ENCODE peak calls at places on chromosome 3, in four cellular contexts. L is coronary artery, C is cardiac muscle cell, T is heart right ventricle. O is an unnamed sample.
A peak's percentile ranks its signal among the peaks of the same experiment; 100 is the strongest.

GRCh38 chr3:40128169-40128568 is 181.3 kb upstream of the EIF1B start:
- DNase-seq in C (no peak), L (no peak), T (no peak), O (no peak)

GRCh38 chr3:132556467-132557159 is 40.5 kb upstream of the ACKR4 start:
- DNase-seq in T (peak; percentile 60), L (no peak), C (no peak), O (no peak)

GRCh38 chr3:110664148-110664547 is 407.5 kb upstream of the NECTIN3 start:
- DNase-seq in L (no peak), C (no peak), T (no peak), O (peak; percentile 17)

GRCh38 chr3:164236856-164237255 is 841.4 kb downstream of the SI start:
- DNase-seq in C (no peak), T (no peak), L (no peak), O (no peak)

GRCh38 chr3:146948161-146948560 is 343.0 kb upstream of the PLSCR5 start:
- DNase-seq in L (no peak), C (no peak), T (no peak), O (no peak)

GRCh38 chr3:42501681-42502428 is 588 bp upstream of the VIPR1 start:
- DNase-seq in L (peak; percentile 80), T (peak; percentile 32), C (peak; percentile 65), O (no peak)

GRCh38 chr3:109184726-109185125 is 48.2 kb downstream of the C3orf85 start:
- DNase-seq in C (no peak), L (no peak), T (no peak), O (no peak)

GRCh38 chr3:141878812-141879211 is 2.4 kb downstream of the ATP1B3 start:
- DNase-seq in T (no peak), C (no peak), L (no peak), O (no peak)

GRCh38 chr3:53503185-53503584 is 8.8 kb downstream of the CACNA1D start:
- DNase-seq in T (no peak), L (no peak), C (no peak), O (no peak)

GRCh38 chr3:157081681-157082210 is 78.2 kb downstream of the CCNL1 start:
- DNase-seq in T (peak; percentile 88), L (peak; percentile 92), C (peak; percentile 92), O (peak; percentile 77)

GRCh38 chr3:102741694-102742093 is 306.9 kb downstream of the ZPLD1 start:
- DNase-seq in L (no peak), T (no peak), C (no peak), O (no peak)

GRCh38 chr3:159751754-159752153 is 236.9 kb upstream of the IL12A start:
- DNase-seq in C (no peak), T (no peak), L (no peak), O (no peak)

GRCh38 chr3:58198362-58198761 is 12.4 kb downstream of the DNASE1L3 start:
- DNase-seq in L (no peak), T (no peak), C (no peak), O (no peak)

GRCh38 chr3:194571491-194571941 is 61.7 kb downstream of the TMEM44 start:
- DNase-seq in C (no peak), T (peak; percentile 48), L (no peak), O (no peak)

GRCh38 chr3:108312656-108313055 is 16.3 kb downstream of the HHLA2 start:
- DNase-seq in C (no peak), T (no peak), L (no peak), O (no peak)

GRCh38 chr3:171967137-171967783 is 72.1 kb upstream of the FNDC3B start:
- DNase-seq in L (no peak), T (peak; percentile 24), C (no peak), O (no peak)

GRCh38 chr3:13878711-13879101 is 1.2 kb downstream of the WNT7A start:
- DNase-seq in L (peak; percentile 62), C (peak; percentile 26), T (no peak), O (no peak)

GRCh38 chr3:168002786-168003368 is 92.8 kb downstream of the GOLIM4 start:
- DNase-seq in L (no peak), T (no peak), C (no peak), O (no peak)

GRCh38 chr3:13963137-13963886 is 83.4 kb upstream of the WNT7A start:
- DNase-seq in T (no peak), L (no peak), C (no peak), O (no peak)

GRCh38 chr3:146189519-146190173 is 28.7 kb upstream of the PLOD2 start:
- DNase-seq in C (peak; percentile 68), T (no peak), L (no peak), O (no peak)

GRCh38 chr3:169131695-169132464 is 531.6 kb downstream of the MECOM start:
- DNase-seq in C (no peak), T (no peak), L (no peak), O (no peak)

GRCh38 chr3:19866751-19867347 is 67.2 kb downstream of the EFHB start:
- DNase-seq in L (no peak), C (peak; percentile 66), T (peak; percentile 42), O (no peak)

GRCh38 chr3:42662037-42662812 is 8.7 kb downstream of the ZBTB47 start:
- DNase-seq in L (no peak), C (no peak), T (no peak), O (no peak)

GRCh38 chr3:47824541-47825473 is 21.9 kb downstream of the DHX30 start:
- DNase-seq in T (peak; percentile 56), L (peak; percentile 79), C (peak; percentile 92), O (peak; percentile 55)

GRCh38 chr3:37520802-37521350 is 340.8 kb upstream of the CTDSPL start:
- DNase-seq in C (no peak), L (no peak), T (no peak), O (no peak)

GRCh38 chr3:56800373-56801150 is 1.2 kb downstream of the ARHGEF3 start:
- DNase-seq in L (no peak), C (no peak), T (no peak), O (no peak)

GRCh38 chr3:64686446-64686908 is 1.3 kb downstream of the ADAMTS9 start:
- DNase-seq in L (no peak), T (peak; percentile 49), C (peak; percentile 77), O (no peak)

GRCh38 chr3:64687381-64687780 is 419 bp downstream of the ADAMTS9 start:
- DNase-seq in T (no peak), C (no peak), L (peak; percentile 81), O (no peak)

GRCh38 chr3:64685331-64685799 is 2.4 kb downstream of the ADAMTS9 start:
- DNase-seq in T (peak; percentile 75), C (no peak), L (no peak), O (no peak)

GRCh38 chr3:64684715-64685261 is 3.0 kb downstream of the ADAMTS9 start:
- DNase-seq in T (peak; percentile 71), C (peak; percentile 52), L (peak; percentile 88), O (no peak)

DNA sequence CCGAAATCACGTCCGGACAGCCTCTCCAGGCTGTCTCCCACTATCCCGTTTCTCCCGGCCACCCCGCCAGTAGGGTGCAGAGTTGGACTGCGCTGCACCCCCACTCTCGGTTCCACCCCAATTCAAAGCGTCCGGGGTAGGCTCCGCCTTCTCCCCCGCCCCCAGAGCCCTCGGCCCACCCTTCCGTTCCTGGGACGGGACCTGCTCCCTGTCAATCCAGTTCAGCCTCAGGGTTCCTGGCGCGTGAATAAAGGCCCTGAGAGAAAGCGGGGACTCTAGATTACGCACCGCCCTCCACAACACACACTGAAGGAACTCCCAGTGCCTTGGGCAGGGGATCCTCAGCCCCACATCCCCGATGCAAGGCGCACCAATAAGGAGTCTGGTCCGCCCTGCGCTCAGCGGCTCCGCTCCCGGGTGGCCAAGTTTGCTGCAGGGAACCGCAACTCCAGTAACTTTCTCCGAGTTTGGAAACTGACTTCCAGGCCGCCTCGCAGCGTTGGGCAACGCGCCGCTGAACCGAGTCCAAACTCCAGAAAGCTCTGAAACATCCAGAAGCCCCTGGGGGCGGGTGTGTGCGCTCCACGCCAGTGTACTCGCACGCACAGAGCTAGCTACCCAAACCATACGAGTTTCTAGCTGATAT is 1.9 kb downstream of the ADAMTS9 start:
- DNase-seq in C (peak; percentile 92), T (peak; percentile 97), L (peak; percentile 97), O (peak; percentile 91)
- TF ChIP-seq CTCF in C (peak; percentile 46), T (no peak), L (peak; percentile 22), O (peak; percentile 50)

GRCh38 chr3:138945646-138946553 is 1.0 kb downstream of the FOXL2 start:
- DNase-seq in C (peak; percentile 37), L (peak; percentile 52), T (no peak), O (no peak)

GRCh38 chr3:138946554-138947302 is at the start of the genes FOXL2 and FOXL2NB:
- DNase-seq in T (no peak), C (peak; percentile 69), L (peak; percentile 71), O (no peak)

GRCh38 chr3:138948371-138949001 is 1.5 kb downstream of the FOXL2NB start:
- DNase-seq in T (no peak), L (peak; percentile 28), C (no peak), O (no peak)

GRCh38 chr3:138949002-138949418 is 2.0 kb downstream of the FOXL2NB start:
- DNase-seq in T (no peak), C (no peak), L (peak; percentile 53), O (no peak)

DNA sequence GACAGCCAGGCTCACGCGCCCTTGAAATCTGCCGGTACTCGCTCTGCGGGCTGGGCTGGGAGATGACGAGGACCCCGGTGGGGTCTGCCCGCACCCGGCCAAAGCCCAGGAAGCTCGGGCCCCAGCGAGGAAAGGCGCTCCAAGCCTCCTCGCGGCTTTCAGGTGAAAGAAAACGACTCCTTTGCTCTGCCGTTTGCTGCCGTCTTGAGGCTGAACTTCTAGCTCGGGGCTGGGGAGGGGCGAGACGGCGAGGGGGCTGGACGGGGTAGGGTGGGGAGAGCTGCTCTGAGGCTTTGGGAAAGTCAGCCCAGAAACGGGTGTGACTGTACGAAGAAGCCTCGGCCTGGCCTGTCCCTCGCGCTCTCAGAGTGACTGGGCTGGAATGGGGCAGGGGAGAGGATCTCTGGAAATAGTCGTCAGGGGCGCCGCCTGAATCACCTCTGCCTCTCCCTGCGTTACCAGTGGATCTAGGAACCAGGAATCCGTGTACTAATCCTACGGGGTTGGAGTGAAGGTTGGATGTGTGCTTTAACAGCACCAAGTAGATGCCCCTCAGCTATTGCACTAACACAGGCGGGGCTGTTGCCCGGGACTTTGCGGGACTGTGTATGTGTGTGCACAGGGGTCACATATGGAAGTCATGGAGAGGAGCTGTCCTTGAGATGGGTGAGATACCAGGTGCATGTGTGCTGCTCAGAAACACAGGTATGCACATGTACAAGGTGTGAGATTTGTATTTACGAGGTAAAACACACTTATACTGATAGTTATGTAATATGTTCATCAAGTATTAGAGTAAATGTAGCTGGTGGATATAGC is 495 bp downstream of the FOXL2NB start:
- DNase-seq in T (no peak), L (peak; percentile 57), C (no peak), O (no peak)
- H3K4me3 ChIP-seq in T (peak overlapping the region; percentile 51), L (peak overlapping the region; percentile 72), C (peak overlapping the region; percentile 33), O (peak overlapping the region; percentile 20)

DNA sequence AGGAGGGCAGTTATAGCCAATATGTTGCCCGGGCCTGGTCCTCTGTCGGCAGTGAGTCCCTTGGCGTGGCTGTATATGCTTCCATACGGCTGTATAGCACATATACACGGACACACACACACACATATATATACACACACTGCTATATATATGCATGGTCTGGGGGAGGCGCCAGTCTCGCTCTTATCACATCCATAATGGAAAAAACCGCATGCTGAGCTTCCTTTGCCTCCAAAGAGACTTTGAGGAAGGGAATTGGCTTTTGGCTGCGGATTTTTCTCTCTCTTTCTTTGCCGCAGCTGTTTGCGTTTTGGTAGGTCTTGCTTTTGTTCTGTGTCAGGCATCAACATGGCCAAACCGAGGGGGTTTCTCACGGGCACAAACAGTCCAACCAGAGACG is 11.3 kb upstream of the TMEM115 start:
- DNase-seq in L (no peak), T (no peak), C (peak; percentile 50), O (no peak)
- TF ChIP-seq CTCF in L (no peak), T (no peak), C (peak; percentile 27), O (peak; percentile 28)

DNA sequence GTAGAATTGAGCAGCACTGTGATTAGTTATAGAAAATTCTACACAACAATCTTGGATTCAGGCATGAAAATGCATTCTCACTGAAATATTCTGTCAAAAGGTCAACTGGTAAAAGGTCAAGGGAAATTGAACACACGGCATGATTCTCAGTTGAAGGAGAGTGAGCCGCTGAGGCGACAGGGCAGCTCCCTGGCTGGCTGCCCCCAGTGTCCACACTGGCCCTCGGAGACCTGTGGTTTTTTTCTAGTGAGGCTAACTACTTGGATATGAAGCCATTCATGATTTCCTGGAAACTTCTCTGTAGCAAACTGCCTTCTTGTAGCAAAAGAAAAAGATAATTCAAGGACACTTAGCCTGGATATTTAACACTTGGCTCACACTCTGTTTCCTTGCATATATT is 37.2 kb downstream of the AADACL2 start:
- DNase-seq in T (peak; percentile 61), L (no peak), C (no peak), O (no peak)
- H3K4me3 ChIP-seq in T (no peak overlapping the region), L (peak overlapping the region; percentile 41), C (no peak overlapping the region), O (no peak overlapping the region)

O was measured in retinal pigment epithelial cell.